ENCODE peak calls at places on chromosomes 3 and 15, in eight cellular contexts. Z is right lobe of liver, G is stomach, N is heart left ventricle, A is tibial nerve, T is IMR-90, X is ovary, W is breast epithelium. O is an unnamed sample.

GRCh38 chr3:57952208-57952631 is 56.0 kb upstream of the FLNB start:
- DNase-seq in N (peak; percentile 82), T (peak; percentile 96), A (no peak), X (peak; percentile 46), G (no peak), W (peak; percentile 76), Z (no peak), O (peak; percentile 64)

GRCh38 chr3:66407281-66408218 is 93.3 kb downstream of the LRIG1 start:
- DNase-seq in G (peak; percentile 75), X (peak; percentile 58), W (peak; percentile 39), Z (peak; percentile 78), A (peak; percentile 78), T (peak; percentile 55), N (peak; percentile 82), O (peak; percentile 75)

GRCh38 chr3:190883973-190884832 is 21.7 kb upstream of the GMNC start:
- DNase-seq in Z (no peak), G (peak; percentile 36), X (peak; percentile 17), W (no peak), A (peak; percentile 42), N (no peak), T (peak; percentile 66), O (peak; percentile 29)

GRCh38 chr15:40454904-40455391 is 14.2 kb downstream of the BAHD1 start:
- DNase-seq in Z (no peak), X (no peak), G (no peak), N (no peak), A (no peak), W (no peak), T (peak; percentile 54), O (no peak)

GRCh38 chr3:39657075-39657474 is 152.3 kb upstream of the MYRIP start:
- DNase-seq in T (no peak), G (no peak), N (no peak), A (no peak), Z (no peak), W (no peak), X (no peak), O (no peak)

GRCh38 chr3:64170270-64170669 is 55.0 kb downstream of the PRICKLE2 start:
- DNase-seq in X (no peak), T (no peak), N (no peak), W (no peak), A (no peak), Z (no peak), G (no peak), O (no peak)

GRCh38 chr3:115418583-115418982 is 204.7 kb upstream of the GAP43 start:
- DNase-seq in A (no peak), N (no peak), X (no peak), G (no peak), Z (no peak), W (no peak), T (no peak), O (no peak)

GRCh38 chr15:61822511-61822910 is 237.7 kb downstream of the VPS13C start:
- DNase-seq in G (no peak), W (no peak), T (no peak), X (no peak), A (no peak), N (no peak), Z (no peak), O (no peak)

GRCh38 chr15:58486564-58486963 is 54.8 kb downstream of the LIPC start:
- DNase-seq in Z (no peak), W (no peak), G (no peak), X (no peak), N (no peak), A (no peak), T (no peak), O (no peak)

GRCh38 chr3:51391566-51392300 is 648 bp downstream of the RBM15B start:
- DNase-seq in X (no peak), A (no peak), G (peak; percentile 34), T (peak; percentile 28), W (no peak), Z (peak; percentile 66), N (peak; percentile 42), O (peak; percentile 23)

GRCh38 chr15:31373096-31373865 is 46.6 kb downstream of the KLF13 start:
- DNase-seq in X (no peak), W (no peak), Z (no peak), A (no peak), G (no peak), N (no peak), T (no peak), O (peak; percentile 3)

GRCh38 chr3:107710851-107711250 is 188.1 kb downstream of the BBX start:
- DNase-seq in T (peak; percentile 46), Z (no peak), G (no peak), X (peak; percentile 48), W (peak; percentile 34), A (peak; percentile 25), N (peak; percentile 73), O (peak; percentile 33)

GRCh38 chr15:93072011-93072410 is 17.0 kb downstream of the RGMA start:
- DNase-seq in X (no peak), W (no peak), N (no peak), T (peak; percentile 14), Z (no peak), A (no peak), G (no peak), O (peak; percentile 13)

GRCh38 chr3:86554346-86554745 is 436.6 kb downstream of the VGLL3 start:
- DNase-seq in W (no peak), T (no peak), A (no peak), G (no peak), Z (no peak), X (no peak), N (no peak), O (no peak)

GRCh38 chr3:69510481-69511031 is 124.7 kb upstream of the FRMD4B start:
- DNase-seq in A (no peak), Z (no peak), G (no peak), N (no peak), T (no peak), W (no peak), X (no peak), O (no peak)

GRCh38 chr3:25430942-25431570 is 3.0 kb downstream of the RARB start:
- DNase-seq in X (no peak), T (no peak), W (no peak), N (no peak), G (no peak), Z (no peak), A (no peak), O (no peak)

DNA sequence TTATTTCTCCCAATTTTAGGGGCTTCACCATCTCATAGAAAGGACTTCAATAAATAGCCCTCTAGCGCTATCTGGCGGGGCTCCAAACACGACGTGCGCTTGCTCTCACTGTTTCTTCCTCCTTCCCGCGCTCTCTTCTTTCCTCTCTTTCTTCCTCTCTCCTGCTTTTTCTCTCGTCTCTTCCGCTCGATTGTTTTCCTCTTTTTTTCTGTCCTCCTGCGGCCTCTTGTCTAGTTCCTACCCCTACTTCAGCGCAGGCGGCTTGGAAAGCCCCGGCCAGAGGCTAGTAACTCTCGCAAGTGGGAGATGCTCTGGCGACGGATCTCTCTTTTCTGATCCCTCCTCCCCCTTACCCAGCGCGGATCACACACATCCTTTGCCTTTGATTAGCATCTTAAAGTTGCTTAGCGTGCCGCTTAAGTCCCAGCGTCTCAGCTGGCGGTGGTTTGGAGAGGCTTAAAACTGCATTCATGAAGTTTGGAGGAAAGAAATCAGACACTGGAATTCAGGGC is 6.2 kb upstream of the MEIS2 start:
- DNase-seq in A (peak; percentile 25), Z (no peak), X (peak; percentile 44), W (no peak), T (peak; percentile 24), N (peak; percentile 59), G (no peak), O (no peak)
- H3K27ac ChIP-seq in A (no peak overlapping the region), Z (no peak overlapping the region), X (no peak overlapping the region), W (peak overlapping the region; percentile 65), T (no peak overlapping the region), N (no peak overlapping the region), G (no peak overlapping the region), O (no peak overlapping the region)

GRCh38 chr3:179067291-179067690 is 4.3 kb downstream of the ZMAT3 start:
- DNase-seq in W (no peak), G (no peak), T (no peak), A (no peak), Z (no peak), X (no peak), N (no peak), O (no peak)

GRCh38 chr3:179071161-179071568 is 444 bp downstream of the ZMAT3 start:
- DNase-seq in W (no peak), Z (no peak), T (peak; percentile 67), N (no peak), X (no peak), G (no peak), A (peak; percentile 14), O (no peak)

GRCh38 chr3:179069762-179070390 is 1.7 kb downstream of the ZMAT3 start:
- DNase-seq in T (peak; percentile 58), N (no peak), Z (no peak), A (no peak), X (no peak), G (no peak), W (no peak), O (no peak)

GRCh38 chr3:179067839-179068238 is 3.8 kb downstream of the ZMAT3 start:
- DNase-seq in A (no peak), W (no peak), N (no peak), G (no peak), T (no peak), X (no peak), Z (no peak), O (no peak)

GRCh38 chr3:179068779-179069530 is 2.7 kb downstream of the ZMAT3 start:
- DNase-seq in A (no peak), T (peak; percentile 40), N (no peak), Z (no peak), X (no peak), W (no peak), G (no peak), O (no peak)
- TF ChIP-seq POLR2A in A (no peak), T (no peak), N (no peak), Z (no peak), X (no peak), W (no peak), G (no peak), O (no peak)

GRCh38 chr15:25059698-25060471 is 105.1 kb downstream of the SNRPN start:
- DNase-seq in A (no peak), G (no peak), T (no peak), N (no peak), W (no peak), Z (peak; percentile 30), X (no peak), O (no peak)

GRCh38 chr15:25055356-25056068 is 100.7 kb downstream of the SNRPN start:
- DNase-seq in Z (no peak), N (no peak), T (no peak), G (peak; percentile 22), X (no peak), A (peak; percentile 2), W (no peak), O (peak; percentile 1)

GRCh38 chr15:25056484-25057429 is 102.0 kb downstream of the SNRPN start:
- DNase-seq in A (no peak), Z (peak; percentile 42), N (no peak), X (no peak), T (no peak), W (peak; percentile 7), G (peak; percentile 17), O (peak; percentile 2)

GRCh38 chr15:25058080-25058785 is 103.4 kb downstream of the SNRPN start:
- DNase-seq in A (no peak), Z (peak; percentile 30), W (peak; percentile 7), X (no peak), T (no peak), G (peak; percentile 9), N (no peak), O (peak; percentile 1)

GRCh38 chr15:25057574-25057973 is 102.8 kb downstream of the SNRPN start:
- DNase-seq in Z (peak; percentile 17), W (peak; percentile 7), T (no peak), A (no peak), G (peak; percentile 9), N (no peak), X (no peak), O (no peak)
- H3K9me3 ChIP-seq in Z (peaks cover 59% of the 10 kb centered on the region), W (peaks cover 100% of the 10 kb centered on the region), T (peaks cover 100% of the 10 kb centered on the region), A (peaks cover 100% of the 10 kb centered on the region), G (peaks cover 100% of the 10 kb centered on the region), N (peaks cover 100% of the 10 kb centered on the region), X (peaks cover 59% of the 10 kb centered on the region), O (peaks cover 5% of the 10 kb centered on the region)

GRCh38 chr3:5133239-5133638 is 11.1 kb downstream of the ARL8B start:
- DNase-seq in X (no peak), T (no peak), N (no peak), G (no peak), A (no peak), Z (no peak), W (no peak), O (no peak)
- H3K27ac ChIP-seq in X (no peak overlapping the region), T (no peak overlapping the region), N (no peak overlapping the region), G (no peak overlapping the region), A (no peak overlapping the region), Z (no peak overlapping the region), W (no peak overlapping the region), O (no peak overlapping the region)

O was measured in thyroid gland.